ENCODE peak calls at places on chromosomes 2 and 18, in ten cellular contexts. One of them, this sample, is unnamed.

GRCh38 chr18:59885579-59886163 is 14.1 kb upstream of the PMAIP1 start:
- DNase-seq in small intestine: no peak
- DNase-seq in iris pigment epithelial cell: peak
- DNase-seq in Kasumi-1: peak
- DNase-seq in activated effector memory CD4-positive, alpha-beta T cell treated with Interleukin-2 at 50 U/mL for 16 hours: no peak
- DNase-seq in tibial nerve: no peak
- DNase-seq in right cardiac atrium: no peak
- DNase-seq in activated T-helper 1 cell treated with Interleukin-2 at 50 U/mL for 16 hours: no peak
- DNase-seq in mesenchymal stem cell: peak
- DNase-seq in BE2C: no peak
- DNase-seq in this sample: peak

GRCh38 chr2:240579071-240579762 is 7.3 kb upstream of the CAPN10 start:
- DNase-seq in small intestine: no peak
- DNase-seq in iris pigment epithelial cell: no peak
- DNase-seq in Kasumi-1: no peak
- DNase-seq in activated effector memory CD4-positive, alpha-beta T cell treated with Interleukin-2 at 50 U/mL for 16 hours: no peak
- DNase-seq in tibial nerve: no peak
- DNase-seq in right cardiac atrium: peak
- DNase-seq in activated T-helper 1 cell treated with Interleukin-2 at 50 U/mL for 16 hours: no peak
- DNase-seq in mesenchymal stem cell: no peak
- DNase-seq in BE2C: no peak
- DNase-seq in this sample: no peak

GRCh38 chr18:77487951-77488740 is 238.5 kb downstream of the GALR1 start:
- DNase-seq in small intestine: no peak
- DNase-seq in iris pigment epithelial cell: no peak
- DNase-seq in Kasumi-1: no peak
- DNase-seq in activated effector memory CD4-positive, alpha-beta T cell treated with Interleukin-2 at 50 U/mL for 16 hours: no peak
- DNase-seq in tibial nerve: no peak
- DNase-seq in right cardiac atrium: no peak
- DNase-seq in activated T-helper 1 cell treated with Interleukin-2 at 50 U/mL for 16 hours: no peak
- DNase-seq in mesenchymal stem cell: no peak
- DNase-seq in BE2C: no peak
- DNase-seq in this sample: no peak

GRCh38 chr2:19126281-19126680 is 232.1 kb downstream of the OSR1 start:
- DNase-seq in small intestine: no peak
- DNase-seq in iris pigment epithelial cell: no peak
- DNase-seq in Kasumi-1: no peak
- DNase-seq in activated effector memory CD4-positive, alpha-beta T cell treated with Interleukin-2 at 50 U/mL for 16 hours: no peak
- DNase-seq in tibial nerve: no peak
- DNase-seq in right cardiac atrium: no peak
- DNase-seq in activated T-helper 1 cell treated with Interleukin-2 at 50 U/mL for 16 hours: no peak
- DNase-seq in mesenchymal stem cell: no peak
- DNase-seq in BE2C: no peak
- DNase-seq in this sample: no peak

GRCh38 chr2:221752781-221753180 is 180.7 kb upstream of the EPHA4 start:
- DNase-seq in small intestine: no peak
- DNase-seq in iris pigment epithelial cell: no peak
- DNase-seq in Kasumi-1: no peak
- DNase-seq in activated effector memory CD4-positive, alpha-beta T cell treated with Interleukin-2 at 50 U/mL for 16 hours: no peak
- DNase-seq in tibial nerve: no peak
- DNase-seq in right cardiac atrium: no peak
- DNase-seq in activated T-helper 1 cell treated with Interleukin-2 at 50 U/mL for 16 hours: no peak
- DNase-seq in mesenchymal stem cell: no peak
- DNase-seq in BE2C: no peak
- DNase-seq in this sample: no peak

GRCh38 chr18:48325115-48325670 is 84.0 kb downstream of the ZBTB7C start:
- DNase-seq in small intestine: no peak
- DNase-seq in iris pigment epithelial cell: no peak
- DNase-seq in Kasumi-1: no peak
- DNase-seq in activated effector memory CD4-positive, alpha-beta T cell treated with Interleukin-2 at 50 U/mL for 16 hours: no peak
- DNase-seq in tibial nerve: no peak
- DNase-seq in right cardiac atrium: no peak
- DNase-seq in activated T-helper 1 cell treated with Interleukin-2 at 50 U/mL for 16 hours: no peak
- DNase-seq in mesenchymal stem cell: no peak
- DNase-seq in BE2C: no peak
- DNase-seq in this sample: no peak

GRCh38 chr2:237391140-237391539 is 22.8 kb downstream of the COL6A3 start:
- DNase-seq in small intestine: no peak
- DNase-seq in iris pigment epithelial cell: no peak
- DNase-seq in Kasumi-1: no peak
- DNase-seq in activated effector memory CD4-positive, alpha-beta T cell treated with Interleukin-2 at 50 U/mL for 16 hours: no peak
- DNase-seq in tibial nerve: no peak
- DNase-seq in right cardiac atrium: no peak
- DNase-seq in activated T-helper 1 cell treated with Interleukin-2 at 50 U/mL for 16 hours: no peak
- DNase-seq in mesenchymal stem cell: no peak
- DNase-seq in BE2C: no peak
- DNase-seq in this sample: no peak

GRCh38 chr2:98572676-98573075 is 35.6 kb downstream of the COA5 start:
- DNase-seq in small intestine: no peak
- DNase-seq in iris pigment epithelial cell: no peak
- DNase-seq in Kasumi-1: no peak
- DNase-seq in activated effector memory CD4-positive, alpha-beta T cell treated with Interleukin-2 at 50 U/mL for 16 hours: no peak
- DNase-seq in tibial nerve: no peak
- DNase-seq in right cardiac atrium: peak
- DNase-seq in activated T-helper 1 cell treated with Interleukin-2 at 50 U/mL for 16 hours: no peak
- DNase-seq in mesenchymal stem cell: no peak
- DNase-seq in BE2C: no peak
- DNase-seq in this sample: peak

GRCh38 chr2:80304522-80304878 is at the start of gene LRRTM1:
- DNase-seq in small intestine: no peak
- DNase-seq in iris pigment epithelial cell: no peak
- DNase-seq in Kasumi-1: no peak
- DNase-seq in activated effector memory CD4-positive, alpha-beta T cell treated with Interleukin-2 at 50 U/mL for 16 hours: no peak
- DNase-seq in tibial nerve: no peak
- DNase-seq in right cardiac atrium: no peak
- DNase-seq in activated T-helper 1 cell treated with Interleukin-2 at 50 U/mL for 16 hours: no peak
- DNase-seq in mesenchymal stem cell: no peak
- DNase-seq in BE2C: peak
- DNase-seq in this sample: peak

GRCh38 chr2:54372361-54372760 is 83.8 kb upstream of the SPTBN1 start:
- DNase-seq in small intestine: no peak
- DNase-seq in iris pigment epithelial cell: no peak
- DNase-seq in Kasumi-1: no peak
- DNase-seq in activated effector memory CD4-positive, alpha-beta T cell treated with Interleukin-2 at 50 U/mL for 16 hours: no peak
- DNase-seq in tibial nerve: no peak
- DNase-seq in right cardiac atrium: no peak
- DNase-seq in activated T-helper 1 cell treated with Interleukin-2 at 50 U/mL for 16 hours: no peak
- DNase-seq in mesenchymal stem cell: no peak
- DNase-seq in BE2C: no peak
- DNase-seq in this sample: no peak

GRCh38 chr2:219699440-219699821 is 72.0 kb downstream of the SLC4A3 start:
- DNase-seq in small intestine: no peak
- DNase-seq in iris pigment epithelial cell: no peak
- DNase-seq in Kasumi-1: no peak
- DNase-seq in activated effector memory CD4-positive, alpha-beta T cell treated with Interleukin-2 at 50 U/mL for 16 hours: no peak
- DNase-seq in tibial nerve: no peak
- DNase-seq in right cardiac atrium: no peak
- DNase-seq in activated T-helper 1 cell treated with Interleukin-2 at 50 U/mL for 16 hours: no peak
- DNase-seq in mesenchymal stem cell: no peak
- DNase-seq in BE2C: no peak
- DNase-seq in this sample: no peak

GRCh38 chr2:10740226-10740625 is 18.8 kb downstream of the ATP6V1C2 start:
- DNase-seq in small intestine: no peak
- DNase-seq in iris pigment epithelial cell: no peak
- DNase-seq in Kasumi-1: no peak
- DNase-seq in activated effector memory CD4-positive, alpha-beta T cell treated with Interleukin-2 at 50 U/mL for 16 hours: no peak
- DNase-seq in tibial nerve: no peak
- DNase-seq in right cardiac atrium: no peak
- DNase-seq in activated T-helper 1 cell treated with Interleukin-2 at 50 U/mL for 16 hours: no peak
- DNase-seq in mesenchymal stem cell: no peak
- DNase-seq in BE2C: no peak
- DNase-seq in this sample: no peak

GRCh38 chr2:145688156-145688555 is 1168.2 kb upstream of the ZEB2 start:
- DNase-seq in small intestine: no peak
- DNase-seq in iris pigment epithelial cell: no peak
- DNase-seq in Kasumi-1: no peak
- DNase-seq in activated effector memory CD4-positive, alpha-beta T cell treated with Interleukin-2 at 50 U/mL for 16 hours: no peak
- DNase-seq in tibial nerve: no peak
- DNase-seq in right cardiac atrium: no peak
- DNase-seq in activated T-helper 1 cell treated with Interleukin-2 at 50 U/mL for 16 hours: no peak
- DNase-seq in mesenchymal stem cell: no peak
- DNase-seq in BE2C: no peak
- DNase-seq in this sample: no peak

GRCh38 chr2:70688427-70688826 is 79.6 kb downstream of the ADD2 start:
- DNase-seq in small intestine: no peak
- DNase-seq in iris pigment epithelial cell: no peak
- DNase-seq in Kasumi-1: no peak
- DNase-seq in activated effector memory CD4-positive, alpha-beta T cell treated with Interleukin-2 at 50 U/mL for 16 hours: no peak
- DNase-seq in tibial nerve: no peak
- DNase-seq in right cardiac atrium: no peak
- DNase-seq in activated T-helper 1 cell treated with Interleukin-2 at 50 U/mL for 16 hours: no peak
- DNase-seq in mesenchymal stem cell: no peak
- DNase-seq in BE2C: no peak
- DNase-seq in this sample: no peak

GRCh38 chr2:75021672-75022071 is 63.2 kb downstream of the POLE4 start:
- DNase-seq in small intestine: no peak
- DNase-seq in iris pigment epithelial cell: peak
- DNase-seq in Kasumi-1: no peak
- DNase-seq in activated effector memory CD4-positive, alpha-beta T cell treated with Interleukin-2 at 50 U/mL for 16 hours: no peak
- DNase-seq in tibial nerve: no peak
- DNase-seq in right cardiac atrium: no peak
- DNase-seq in activated T-helper 1 cell treated with Interleukin-2 at 50 U/mL for 16 hours: no peak
- DNase-seq in mesenchymal stem cell: peak
- DNase-seq in BE2C: no peak
- DNase-seq in this sample: peak

GRCh38 chr2:72023678-72024390 is 123.8 kb downstream of the CYP26B1 start:
- DNase-seq in small intestine: no peak
- DNase-seq in iris pigment epithelial cell: no peak
- DNase-seq in Kasumi-1: no peak
- DNase-seq in activated effector memory CD4-positive, alpha-beta T cell treated with Interleukin-2 at 50 U/mL for 16 hours: no peak
- DNase-seq in tibial nerve: no peak
- DNase-seq in right cardiac atrium: no peak
- DNase-seq in activated T-helper 1 cell treated with Interleukin-2 at 50 U/mL for 16 hours: no peak
- DNase-seq in mesenchymal stem cell: no peak
- DNase-seq in BE2C: no peak
- DNase-seq in this sample: no peak

GRCh38 chr2:8456149-8457091 is 225.4 kb upstream of the ID2 start:
- DNase-seq in small intestine: peak
- DNase-seq in iris pigment epithelial cell: no peak
- DNase-seq in Kasumi-1: no peak
- DNase-seq in activated effector memory CD4-positive, alpha-beta T cell treated with Interleukin-2 at 50 U/mL for 16 hours: peak
- DNase-seq in tibial nerve: no peak
- DNase-seq in right cardiac atrium: no peak
- DNase-seq in activated T-helper 1 cell treated with Interleukin-2 at 50 U/mL for 16 hours: no peak
- DNase-seq in mesenchymal stem cell: no peak
- DNase-seq in BE2C: no peak
- DNase-seq in this sample: no peak

GRCh38 chr2:69733338-69734039 is 8.4 kb upstream of the ANXA4 start:
- DNase-seq in small intestine: no peak
- DNase-seq in iris pigment epithelial cell: no peak
- DNase-seq in Kasumi-1: no peak
- DNase-seq in activated effector memory CD4-positive, alpha-beta T cell treated with Interleukin-2 at 50 U/mL for 16 hours: no peak
- DNase-seq in tibial nerve: no peak
- DNase-seq in right cardiac atrium: no peak
- DNase-seq in activated T-helper 1 cell treated with Interleukin-2 at 50 U/mL for 16 hours: no peak
- DNase-seq in mesenchymal stem cell: no peak
- DNase-seq in BE2C: no peak
- DNase-seq in this sample: no peak

GRCh38 chr2:25230626-25231311 is 62.4 kb upstream of the POMC start:
- DNase-seq in small intestine: no peak
- DNase-seq in iris pigment epithelial cell: no peak
- DNase-seq in Kasumi-1: no peak
- DNase-seq in activated effector memory CD4-positive, alpha-beta T cell treated with Interleukin-2 at 50 U/mL for 16 hours: no peak
- DNase-seq in tibial nerve: no peak
- DNase-seq in right cardiac atrium: no peak
- DNase-seq in activated T-helper 1 cell treated with Interleukin-2 at 50 U/mL for 16 hours: no peak
- DNase-seq in mesenchymal stem cell: no peak
- DNase-seq in BE2C: no peak
- DNase-seq in this sample: no peak

GRCh38 chr2:209663149-209663548 is 108.5 kb upstream of the UNC80 start:
- DNase-seq in small intestine: no peak
- DNase-seq in iris pigment epithelial cell: peak
- DNase-seq in Kasumi-1: no peak
- DNase-seq in activated effector memory CD4-positive, alpha-beta T cell treated with Interleukin-2 at 50 U/mL for 16 hours: no peak
- DNase-seq in tibial nerve: no peak
- DNase-seq in right cardiac atrium: no peak
- DNase-seq in activated T-helper 1 cell treated with Interleukin-2 at 50 U/mL for 16 hours: no peak
- DNase-seq in mesenchymal stem cell: peak
- DNase-seq in BE2C: peak
- DNase-seq in this sample: peak

GRCh38 chr2:159201321-159202063 is 85.0 kb downstream of the WDSUB1 start:
- DNase-seq in small intestine: no peak
- DNase-seq in iris pigment epithelial cell: peak
- DNase-seq in Kasumi-1: no peak
- DNase-seq in activated effector memory CD4-positive, alpha-beta T cell treated with Interleukin-2 at 50 U/mL for 16 hours: no peak
- DNase-seq in tibial nerve: no peak
- DNase-seq in right cardiac atrium: no peak
- DNase-seq in activated T-helper 1 cell treated with Interleukin-2 at 50 U/mL for 16 hours: no peak
- DNase-seq in mesenchymal stem cell: peak
- DNase-seq in BE2C: no peak
- DNase-seq in this sample: peak

GRCh38 chr18:45340884-45341283 is 274.4 kb upstream of the SLC14A2 start:
- DNase-seq in small intestine: no peak
- DNase-seq in iris pigment epithelial cell: no peak
- DNase-seq in Kasumi-1: no peak
- DNase-seq in activated effector memory CD4-positive, alpha-beta T cell treated with Interleukin-2 at 50 U/mL for 16 hours: no peak
- DNase-seq in tibial nerve: no peak
- DNase-seq in right cardiac atrium: no peak
- DNase-seq in activated T-helper 1 cell treated with Interleukin-2 at 50 U/mL for 16 hours: no peak
- DNase-seq in mesenchymal stem cell: no peak
- DNase-seq in BE2C: no peak
- DNase-seq in this sample: no peak

GRCh38 chr2:69594341-69594740 is 49.2 kb downstream of the AAK1 start:
- DNase-seq in small intestine: no peak
- DNase-seq in iris pigment epithelial cell: peak
- DNase-seq in Kasumi-1: no peak
- DNase-seq in activated effector memory CD4-positive, alpha-beta T cell treated with Interleukin-2 at 50 U/mL for 16 hours: no peak
- DNase-seq in tibial nerve: no peak
- DNase-seq in right cardiac atrium: no peak
- DNase-seq in activated T-helper 1 cell treated with Interleukin-2 at 50 U/mL for 16 hours: no peak
- DNase-seq in mesenchymal stem cell: peak
- DNase-seq in BE2C: no peak
- DNase-seq in this sample: peak

GRCh38 chr2:55826246-55826645 is 97.3 kb downstream of the EFEMP1 start:
- DNase-seq in small intestine: no peak
- DNase-seq in iris pigment epithelial cell: no peak
- DNase-seq in Kasumi-1: no peak
- DNase-seq in activated effector memory CD4-positive, alpha-beta T cell treated with Interleukin-2 at 50 U/mL for 16 hours: no peak
- DNase-seq in tibial nerve: no peak
- DNase-seq in right cardiac atrium: no peak
- DNase-seq in activated T-helper 1 cell treated with Interleukin-2 at 50 U/mL for 16 hours: no peak
- DNase-seq in mesenchymal stem cell: no peak
- DNase-seq in BE2C: no peak
- DNase-seq in this sample: no peak

This sample was measured in astrocyte of the hippocampus.